ENCODE peak calls at places on chromosomes 2 and 18, in seven cellular contexts. E, V, I, G, F, Q and B are unnamed samples.

GRCh38 chr2:241922396-241922795 is 52.9 kb downstream of the RTP5 start:
- DNase-seq in E (no peak), V (no peak), I (no peak), G (no peak), F (no peak), Q (no peak), B (no peak)

GRCh38 chr18:49561127-49561376 is 805 bp upstream of the LIPG start:
- DNase-seq in E (no peak), V (no peak), I (no peak), G (no peak), F (no peak), Q (no peak), B (no peak)

GRCh38 chr2:2793925-2794324 is 462.9 kb upstream of the MYT1L start:
- DNase-seq in E (no peak), V (no peak), I (no peak), G (peak; percentile 32), F (no peak), Q (no peak), B (no peak)

GRCh38 chr2:190637903-190638618 is 10.8 kb upstream of the NAB1 start:
- DNase-seq in E (no peak), V (no peak), I (no peak), G (peak; percentile 74), F (peak; percentile 46), Q (no peak), B (peak; percentile 62)

GRCh38 chr2:203535078-203535783 is at the start of gene RAPH1:
- DNase-seq in E (peak; percentile 84), V (peak; percentile 95), I (peak; percentile 94), G (peak; percentile 89), F (peak; percentile 88), Q (peak; percentile 3), B (peak; percentile 88)

GRCh38 chr18:31716362-31716761 is 32.0 kb upstream of the B4GALT6 start:
- DNase-seq in E (no peak), V (peak; percentile 28), I (no peak), G (no peak), F (no peak), Q (no peak), B (no peak)

GRCh38 chr2:52473526-52473925 is 1294.1 kb upstream of the CHAC2 start:
- DNase-seq in E (no peak), V (no peak), I (no peak), G (no peak), F (no peak), Q (no peak), B (no peak)

GRCh38 chr2:66682476-66682875 is 247.6 kb downstream of the MEIS1 start:
- DNase-seq in E (no peak), V (no peak), I (no peak), G (no peak), F (no peak), Q (no peak), B (no peak)

GRCh38 chr18:40868110-40868858 is 1086.8 kb upstream of the PIK3C3 start:
- DNase-seq in E (peak; percentile 91), V (peak; percentile 41), I (peak; percentile 99), G (no peak), F (peak; percentile 77), Q (no peak), B (no peak)

GRCh38 chr2:120670771-120671480 is 64.7 kb upstream of the GLI2 start:
- DNase-seq in E (no peak), V (no peak), I (no peak), G (no peak), F (no peak), Q (no peak), B (no peak)

GRCh38 chr2:127626175-127626574 is 19.8 kb upstream of the GPR17 start:
- DNase-seq in E (no peak), V (no peak), I (no peak), G (peak; percentile 59), F (no peak), Q (no peak), B (no peak)

GRCh38 chr2:41736105-41736567 is 311.7 kb upstream of the PKDCC start:
- DNase-seq in E (no peak), V (no peak), I (peak; percentile 22), G (no peak), F (no peak), Q (no peak), B (no peak)

GRCh38 chr2:37997629-37998028 is 72.5 kb downstream of the RMDN2 start:
- DNase-seq in E (peak; percentile 35), V (no peak), I (no peak), G (no peak), F (no peak), Q (no peak), B (no peak)

DNA sequence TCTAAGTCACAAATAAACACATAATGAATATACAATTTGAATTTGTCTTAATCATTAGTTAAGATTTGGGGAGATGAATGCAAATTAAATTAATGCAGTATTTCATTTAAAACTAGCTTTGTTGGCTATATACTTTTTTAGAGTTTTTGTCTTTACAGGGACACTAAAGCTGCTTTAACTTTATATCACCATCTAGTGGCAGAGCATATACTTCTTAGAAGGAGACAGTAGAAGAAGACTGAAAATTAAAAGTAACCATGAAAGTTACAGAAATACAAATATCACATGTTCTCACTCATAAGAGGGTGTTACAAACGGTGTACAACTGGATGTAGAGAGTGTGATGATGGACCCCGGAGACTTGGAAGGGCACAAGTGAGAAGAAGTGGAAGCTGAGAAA is 268.3 kb upstream of the NETO1 start:
- DNase-seq in E (no peak), V (peak; percentile 8), I (peak; percentile 11), G (no peak), F (no peak), Q (no peak), B (no peak)
- TF ChIP-seq CTCF in E (no peak), V (peak; percentile 50), I (peak; percentile 45), G (no peak), F (peak; percentile 33), Q (no peak), B (peak; percentile 49)

GRCh38 chr2:45014016-45014702 is 4.9 kb upstream of the SIX2 start:
- DNase-seq in E (peak; percentile 55), V (peak; percentile 71), I (no peak), G (peak; percentile 81), F (peak; percentile 88), Q (no peak), B (peak; percentile 30)
- H3K27ac ChIP-seq in E (no peak overlapping the region), V (no peak overlapping the region), I (no peak overlapping the region), G (peak overlapping the region; percentile 83), F (peak overlapping the region; percentile 98), Q (no peak overlapping the region), B (peak overlapping the region; percentile 69)

DNA sequence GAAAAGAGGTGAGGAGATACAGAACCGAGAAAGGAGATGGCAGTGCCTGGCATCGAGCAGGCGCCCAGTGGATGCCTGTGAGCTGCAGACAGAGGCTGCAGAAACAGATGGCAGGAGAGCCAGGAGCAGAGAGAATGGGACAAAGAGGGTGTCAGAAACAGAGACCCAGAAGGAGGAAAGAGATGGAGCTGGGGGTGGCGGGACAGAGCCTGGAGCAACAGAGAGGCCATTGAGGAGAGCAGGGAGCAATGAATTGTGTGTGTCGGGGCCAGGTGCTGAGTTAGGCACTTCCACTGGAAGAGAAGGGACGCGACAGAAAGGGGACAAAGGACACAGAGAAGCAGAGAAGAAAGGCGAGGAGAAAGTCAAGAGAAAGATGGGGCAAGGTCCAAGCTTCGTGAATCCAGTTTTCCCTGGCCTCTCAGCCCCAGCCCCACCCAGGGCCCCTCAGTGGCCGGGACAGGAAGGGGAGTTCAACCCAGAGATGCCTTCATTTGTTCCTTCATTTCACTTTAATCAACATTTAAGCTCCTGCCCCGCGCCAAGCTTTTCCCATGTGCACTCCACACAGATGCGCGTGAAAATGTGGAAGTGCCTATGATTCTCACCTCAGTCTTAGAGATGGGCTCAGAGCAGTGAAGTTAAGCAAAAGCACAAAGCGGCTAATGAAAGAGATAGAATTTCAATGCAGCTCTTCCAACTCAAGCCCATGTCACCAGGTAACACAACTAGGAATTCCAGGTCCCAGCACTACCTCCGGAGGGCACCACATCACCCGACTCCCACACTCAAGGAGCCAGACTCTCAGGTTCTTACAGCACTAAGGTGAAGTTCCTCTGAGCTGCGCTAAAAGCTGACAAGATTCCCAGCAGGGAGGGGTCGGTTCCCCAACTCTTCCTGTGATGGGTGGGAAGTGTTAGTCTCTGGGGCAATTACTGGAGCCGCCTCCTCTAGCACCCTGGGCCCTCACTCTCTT is 55.2 kb downstream of the TNS1 start:
- DNase-seq in E (no peak), V (no peak), I (no peak), G (peak; percentile 48), F (no peak), Q (no peak), B (no peak)
- TF ChIP-seq CTCF in E (no peak), V (peak; percentile 7), I (no peak), G (no peak), F (no peak), Q (no peak), B (no peak)

GRCh38 chr2:132597831-132598230 is 72.2 kb downstream of the LYPD1 start:
- DNase-seq in E (no peak), V (no peak), I (no peak), G (no peak), F (no peak), Q (no peak), B (no peak)
- H3K27ac ChIP-seq in E (no peak overlapping the region), V (no peak overlapping the region), I (no peak overlapping the region), G (no peak overlapping the region), F (no peak overlapping the region), Q (no peak overlapping the region), B (no peak overlapping the region)

DNA sequence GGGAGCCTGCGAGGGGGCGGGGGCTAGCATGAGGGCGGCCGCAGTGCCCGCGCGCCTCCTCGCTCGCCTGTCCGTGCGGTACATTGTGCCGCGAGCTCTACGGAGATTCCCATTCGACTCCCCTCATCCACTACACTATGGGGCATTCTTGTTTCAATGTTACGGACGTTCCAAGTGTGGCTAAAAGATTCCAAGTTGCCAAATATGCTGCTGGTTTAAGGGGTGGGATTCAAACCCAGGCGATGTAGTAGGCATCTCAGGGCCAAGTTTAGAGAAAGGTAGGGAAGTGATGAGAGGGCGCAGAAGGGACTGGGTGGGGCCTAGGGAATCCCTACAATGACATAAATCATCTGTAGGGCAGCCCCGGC is 10.0 kb upstream of the CRYBA2 start:
- DNase-seq in E (no peak), V (no peak), I (no peak), G (no peak), F (no peak), Q (no peak), B (no peak)
- TF ChIP-seq CTCF in E (no peak), V (no peak), I (no peak), G (no peak), F (no peak), Q (no peak), B (no peak)

GRCh38 chr2:70855679-70856078 is 20.1 kb upstream of the CD207 start:
- DNase-seq in E (peak; percentile 51), V (no peak), I (no peak), G (no peak), F (no peak), Q (no peak), B (no peak)
- H3K27ac ChIP-seq in E (no peak overlapping the region), V (no peak overlapping the region), I (no peak overlapping the region), G (no peak overlapping the region), F (no peak overlapping the region), Q (no peak overlapping the region), B (no peak overlapping the region)

GRCh38 chr2:199019898-199020507 is 437.7 kb downstream of the SATB2 start:
- DNase-seq in E (peak; percentile 72), V (peak; percentile 60), I (peak; percentile 7), G (no peak), F (peak; percentile 32), Q (no peak), B (no peak)
- TF ChIP-seq CTCF in E (peak; percentile 73), V (peak; percentile 53), I (peak; percentile 51), G (peak; percentile 24), F (no peak), Q (no peak), B (peak; percentile 14)